ENCODE peak calls at places on chromosomes 16 and 17, in five cellular contexts. E, Y, B, N and I are unnamed samples.

GRCh38 chr17:17871913-17872312 is 35.1 kb upstream of the SREBF1 start:
- DNase-seq in E (no peak), Y (no peak), B (no peak), N (no peak), I (no peak)

GRCh38 chr16:64590516-64590915 is 531.3 kb downstream of the CDH11 start:
- DNase-seq in E (no peak), Y (peak), B (no peak), N (no peak), I (no peak)

GRCh38 chr16:58098207-58099096 is 30.7 kb downstream of the CFAP20 start:
- DNase-seq in E (peak), Y (peak), B (no peak), N (no peak), I (no peak)

GRCh38 chr17:75155191-75155601 is 884 bp upstream of the JPT1 start:
- DNase-seq in E (peak), Y (no peak), B (no peak), N (no peak), I (peak)

GRCh38 chr17:80959330-80960036 is 32.2 kb upstream of the CHMP6 start:
- DNase-seq in E (no peak), Y (peak), B (no peak), N (no peak), I (no peak)

GRCh38 chr16:86455116-86455515 is 55.2 kb upstream of the FOXF1 start:
- DNase-seq in E (no peak), Y (peak), B (no peak), N (no peak), I (no peak)

GRCh38 chr16:87417511-87417910 is 25.4 kb downstream of the MAP1LC3B start:
- DNase-seq in E (no peak), Y (no peak), B (no peak), N (no peak), I (no peak)

GRCh38 chr16:17839272-17839671 is 368.5 kb upstream of the XYLT1 start:
- DNase-seq in E (no peak), Y (no peak), B (no peak), N (no peak), I (no peak)

GRCh38 chr17:38674013-38674748 is 576 bp downstream of the EPOP start:
- DNase-seq in E (no peak), Y (no peak), B (no peak), N (no peak), I (no peak)

GRCh38 chr16:72990003-72990521 is 57.9 kb downstream of the ZFHX3 start:
- DNase-seq in E (peak), Y (peak), B (no peak), N (no peak), I (no peak)

GRCh38 chr17:75878174-75878998 is at the start of gene TRIM47:
- DNase-seq in E (peak), Y (peak), B (no peak), N (no peak), I (peak)

GRCh38 chr17:46009681-46010596 is 10.9 kb downstream of the STH start:
- DNase-seq in E (no peak), Y (peak), B (no peak), N (no peak), I (peak)

GRCh38 chr17:42521666-42522262 is 14.3 kb upstream of the NAGLU start:
- DNase-seq in E (no peak), Y (no peak), B (no peak), N (no peak), I (peak)

GRCh38 chr17:15917439-15918027 is 27.4 kb upstream of the ADORA2B start:
- DNase-seq in E (no peak), Y (no peak), B (no peak), N (no peak), I (peak)

GRCh38 chr16:88367560-88367959 is 15.2 kb upstream of the ZNF469 start:
- DNase-seq in E (no peak), Y (no peak), B (no peak), N (no peak), I (no peak)

GRCh38 chr17:68497885-68498319 is 14.3 kb upstream of the PRKAR1A start:
- DNase-seq in E (no peak), Y (no peak), B (no peak), N (no peak), I (no peak)

GRCh38 chr16:19817875-19818274 is 66.8 kb downstream of the GPRC5B start:
- DNase-seq in E (no peak), Y (no peak), B (no peak), N (no peak), I (no peak)

GRCh38 chr16:57642368-57643135 is 14.1 kb downstream of the ADGRG1 start:
- DNase-seq in E (no peak), Y (no peak), B (no peak), N (no peak), I (no peak)

GRCh38 chr16:87686697-87687570 is 78.9 kb downstream of the KLHDC4 start:
- DNase-seq in E (no peak), Y (no peak), B (no peak), N (no peak), I (no peak)

GRCh38 chr17:151886-152859 is 14.8 kb downstream of the SCGB1C2 start:
- DNase-seq in E (no peak), Y (peak), B (no peak), N (no peak), I (no peak)

GRCh38 chr17:17242246-17242645 is 5.3 kb upstream of the FLCN start:
- DNase-seq in E (no peak), Y (no peak), B (no peak), N (no peak), I (no peak)

GRCh38 chr16:3149630-3150345 is 15.0 kb downstream of the ZNF213 start:
- DNase-seq in E (peak), Y (peak), B (peak), N (no peak), I (peak)

GRCh38 chr16:77863250-77863649 is 74.9 kb downstream of the VAT1L start:
- DNase-seq in E (no peak), Y (no peak), B (no peak), N (no peak), I (no peak)

GRCh38 chr16:7362231-7362630 is 29.6 kb downstream of the RBFOX1 start:
- DNase-seq in E (no peak), Y (no peak), B (no peak), N (no peak), I (no peak)

GRCh38 chr17:57953219-57953618 is 2.0 kb downstream of the CUEDC1 start:
- DNase-seq in E (no peak), Y (no peak), B (no peak), N (no peak), I (no peak)

GRCh38 chr17:6507535-6507934 is 48.8 kb downstream of the PITPNM3 start:
- DNase-seq in E (no peak), Y (peak), B (no peak), N (no peak), I (no peak)

GRCh38 chr16:18809165-18809564 is 7.8 kb upstream of the ARL6IP1 start:
- DNase-seq in E (no peak), Y (no peak), B (no peak), N (no peak), I (no peak)

GRCh38 chr17:1640329-1641064 is 5.0 kb downstream of the SCARF1 start:
- DNase-seq in E (no peak), Y (no peak), B (no peak), N (no peak), I (no peak)

GRCh38 chr17:69761767-69762321 is 313.2 kb upstream of the KCNJ16 start:
- DNase-seq in E (peak), Y (peak), B (no peak), N (no peak), I (no peak)

GRCh38 chr16:10870137-10870776 is 6.7 kb upstream of the CIITA start:
- DNase-seq in E (no peak), Y (no peak), B (no peak), N (no peak), I (no peak)

GRCh38 chr17:72806011-72806410 is 286.5 kb downstream of the SLC39A11 start:
- DNase-seq in E (no peak), Y (peak), B (no peak), N (no peak), I (no peak)

GRCh38 chr17:75848523-75849303 is 4.5 kb upstream of the UNC13D start:
- DNase-seq in E (peak), Y (peak), B (peak), N (peak), I (peak)

GRCh38 chr17:30597776-30598288 is 120.6 kb downstream of the GOSR1 start:
- DNase-seq in E (no peak), Y (peak), B (no peak), N (no peak), I (no peak)

GRCh38 chr17:30599424-30600061 is 122.3 kb downstream of the GOSR1 start:
- DNase-seq in E (no peak), Y (no peak), B (no peak), N (no peak), I (no peak)

GRCh38 chr17:30605027-30605426 is 127.8 kb downstream of the GOSR1 start:
- DNase-seq in E (no peak), Y (no peak), B (no peak), N (no peak), I (no peak)

GRCh38 chr17:30600830-30601494 is 123.8 kb downstream of the GOSR1 start:
- DNase-seq in E (peak), Y (peak), B (peak), N (no peak), I (no peak)

DNA sequence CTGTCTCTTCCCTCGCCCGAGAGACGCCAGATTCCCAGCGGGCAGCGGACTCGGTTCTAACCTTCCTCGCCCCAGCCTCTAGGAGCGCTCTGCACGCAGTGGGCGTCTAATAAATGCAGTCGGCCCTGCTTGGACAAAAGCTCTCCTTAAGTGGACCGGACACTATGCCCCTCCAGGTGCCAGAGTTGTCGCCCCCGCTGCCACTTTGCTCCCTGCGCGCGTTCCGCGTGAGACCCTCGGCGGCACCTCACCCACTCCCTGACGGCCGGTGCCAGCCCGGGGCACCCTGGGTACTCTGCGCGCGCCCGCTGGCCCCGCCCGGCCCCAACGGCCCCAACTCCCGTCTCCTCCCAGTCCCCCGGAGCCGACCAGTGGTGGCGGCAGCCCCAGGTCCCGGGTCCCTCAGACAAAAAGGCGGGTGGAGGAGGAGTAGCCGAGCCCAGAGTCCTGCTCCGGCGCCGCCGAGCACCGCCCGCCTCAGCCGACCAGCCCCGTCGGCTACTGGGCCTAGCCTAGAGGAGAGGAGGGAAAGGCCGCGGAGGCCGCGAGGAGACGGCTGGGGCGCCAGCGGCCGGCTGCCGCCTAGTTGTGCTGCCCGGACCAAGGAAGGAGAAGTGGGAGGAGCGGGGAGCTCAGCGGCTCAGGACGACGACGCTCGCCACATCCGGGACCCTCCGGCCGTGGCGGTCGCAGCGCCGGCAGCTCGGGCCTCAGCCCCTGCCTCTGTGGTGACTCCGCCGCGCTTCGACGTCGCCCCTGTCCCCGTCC is 123.0 kb downstream of the GOSR1 start:
- DNase-seq in E (peak), Y (peak), B (peak), N (peak), I (peak)
- H3K4ac ChIP-seq in E (peak), Y (peak), B (peak), N (no peak), I (no peak)

GRCh38 chr16:12735805-12736204 is 67.9 kb downstream of the CPPED1 start:
- DNase-seq in E (no peak), Y (no peak), B (no peak), N (no peak), I (no peak)
- H2BK15ac ChIP-seq in E (no peak), Y (no peak), B (no peak), N (no peak), I (no peak)

DNA sequence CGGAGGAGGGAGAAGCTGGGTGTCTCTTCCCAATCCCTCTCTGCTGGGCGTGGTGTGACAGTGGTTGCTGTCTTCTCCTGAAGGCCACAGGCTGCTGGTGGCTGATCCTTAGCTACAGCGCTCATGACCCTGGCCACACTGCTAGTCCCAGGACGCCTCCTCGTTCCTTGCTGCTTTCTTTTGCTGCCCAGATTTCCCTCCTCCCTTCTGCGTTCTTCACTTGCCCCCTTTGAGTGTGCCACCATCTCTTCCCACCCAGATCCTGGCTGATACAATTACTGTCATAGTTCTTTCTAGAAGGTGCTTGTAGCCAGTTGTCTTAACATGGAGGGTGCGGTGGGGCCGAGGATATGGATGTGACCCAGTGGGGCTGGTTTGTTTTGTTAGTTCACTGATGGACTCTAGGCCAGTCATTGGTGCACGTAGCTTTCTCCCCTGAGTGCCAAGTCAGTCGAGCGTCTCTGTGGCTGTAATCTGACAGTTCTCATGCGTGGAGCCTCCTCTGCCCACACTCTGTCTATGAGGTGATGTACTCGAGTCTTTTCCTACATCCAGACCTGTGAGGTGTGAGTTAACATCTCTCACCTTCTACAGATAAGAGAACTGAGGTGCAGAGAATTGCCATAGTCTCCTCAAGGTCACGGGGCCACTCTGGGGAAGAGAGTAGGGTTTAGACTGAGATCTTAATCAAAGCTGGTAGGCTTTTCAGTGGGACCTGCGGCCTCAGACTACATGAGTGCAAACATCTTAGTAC is 90.3 kb downstream of the MRC2 start:
- DNase-seq in E (no peak), Y (no peak), B (no peak), N (no peak), I (peak)
- H3K4ac ChIP-seq in E (no peak), Y (peak), B (no peak), N (no peak), I (no peak)

GRCh38 chr16:85288869-85289660 is 176.8 kb upstream of the CIBAR2 start:
- DNase-seq in E (no peak), Y (no peak), B (no peak), N (no peak), I (no peak)
- H2BK15ac ChIP-seq in E (no peak), Y (no peak), B (no peak), N (no peak), I (no peak)

DNA sequence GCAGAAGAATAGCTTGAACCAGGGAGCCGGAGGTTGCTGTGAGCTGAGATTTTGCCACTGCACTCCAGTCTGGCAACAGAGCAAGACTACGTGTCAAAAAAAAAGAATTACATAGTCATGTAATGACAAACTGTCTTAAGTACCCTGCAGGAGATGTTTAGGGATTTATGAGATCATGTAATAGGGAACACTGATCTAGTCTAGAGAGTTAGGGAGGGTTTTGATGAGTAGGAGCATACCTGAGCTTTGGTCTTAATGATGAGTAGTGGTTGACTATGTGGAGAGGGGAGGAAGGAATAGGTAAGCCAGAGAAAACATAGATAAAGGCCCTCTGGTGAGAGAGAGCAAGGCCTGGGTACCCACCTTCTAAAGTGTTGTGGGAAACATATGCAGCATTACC is 30.1 kb upstream of the NF1 start:
- DNase-seq in E (no peak), Y (no peak), B (no peak), N (no peak), I (no peak)
- H3K4ac ChIP-seq in E (no peak), Y (no peak), B (no peak), N (no peak), I (no peak)

GRCh38 chr16:31471241-31471874 is 594 bp upstream of the TGFB1I1 start:
- DNase-seq in E (peak), Y (peak), B (no peak), N (no peak), I (no peak)
- H2BK15ac ChIP-seq in E (no peak), Y (peak), B (no peak), N (peak), I (no peak)

GRCh38 chr16:1984347-1985225 is 593 bp downstream of the GFER start:
- DNase-seq in E (no peak), Y (peak), B (no peak), N (no peak), I (peak)
- H3K4ac ChIP-seq in E (peak), Y (peak), B (peak), N (peak), I (no peak)

GRCh38 chr17:63764701-63765100 is 8.7 kb downstream of the CCDC47 start:
- DNase-seq in E (no peak), Y (no peak), B (no peak), N (no peak), I (no peak)
- H2BK15ac ChIP-seq in E (no peak), Y (no peak), B (no peak), N (no peak), I (no peak)